ENCODE peak calls at places on chromosome 17, in four cellular contexts. One of them, this sample, is unnamed.

GRCh38 chr17:78127888-78128615 is 503 bp downstream of the TMC6 start:
- DNase-seq in activated B cell treated with CpG ODN at 0.5 μM for 24 hours: no peak
- DNase-seq in activated CD8-positive, alpha-beta memory T cell treated with anti-CD3 and anti-CD28 coated beads for 1 hour: no peak
- DNase-seq in left ventricle myocardium inferior: no peak
- DNase-seq in this sample: peak; percentile 79

GRCh38 chr17:38871247-38871991 is 1.6 kb downstream of the LASP1 start:
- DNase-seq in left ventricle myocardium inferior: peak; percentile 50
- DNase-seq in activated B cell treated with CpG ODN at 0.5 μM for 24 hours: no peak
- DNase-seq in activated CD8-positive, alpha-beta memory T cell treated with anti-CD3 and anti-CD28 coated beads for 1 hour: peak; percentile 38
- DNase-seq in this sample: peak; percentile 89

GRCh38 chr17:34195987-34196386 is 59.1 kb upstream of the CCL2 start:
- DNase-seq in left ventricle myocardium inferior: no peak
- DNase-seq in activated B cell treated with CpG ODN at 0.5 μM for 24 hours: no peak
- DNase-seq in activated CD8-positive, alpha-beta memory T cell treated with anti-CD3 and anti-CD28 coated beads for 1 hour: no peak
- DNase-seq in this sample: no peak

GRCh38 chr17:49861150-49861884 is 13.4 kb upstream of the TAC4 start:
- DNase-seq in activated CD8-positive, alpha-beta memory T cell treated with anti-CD3 and anti-CD28 coated beads for 1 hour: peak; percentile 23
- DNase-seq in activated B cell treated with CpG ODN at 0.5 μM for 24 hours: peak; percentile 40
- DNase-seq in left ventricle myocardium inferior: no peak
- DNase-seq in this sample: no peak

GRCh38 chr17:80423536-80424225 is 8.7 kb downstream of the ENDOV start:
- DNase-seq in activated B cell treated with CpG ODN at 0.5 μM for 24 hours: no peak
- DNase-seq in activated CD8-positive, alpha-beta memory T cell treated with anti-CD3 and anti-CD28 coated beads for 1 hour: no peak
- DNase-seq in left ventricle myocardium inferior: no peak
- DNase-seq in this sample: no peak

GRCh38 chr17:68600123-68600880 is 865 bp downstream of the FAM20A start:
- DNase-seq in activated CD8-positive, alpha-beta memory T cell treated with anti-CD3 and anti-CD28 coated beads for 1 hour: no peak
- DNase-seq in activated B cell treated with CpG ODN at 0.5 μM for 24 hours: no peak
- DNase-seq in left ventricle myocardium inferior: peak; percentile 56
- DNase-seq in this sample: peak; percentile 76

GRCh38 chr17:58250344-58251011 is 12.1 kb downstream of the LPO start:
- DNase-seq in activated B cell treated with CpG ODN at 0.5 μM for 24 hours: no peak
- DNase-seq in left ventricle myocardium inferior: no peak
- DNase-seq in activated CD8-positive, alpha-beta memory T cell treated with anti-CD3 and anti-CD28 coated beads for 1 hour: no peak
- DNase-seq in this sample: no peak

GRCh38 chr17:49365667-49366066 is 3.6 kb upstream of the ZNF652 start:
- DNase-seq in activated CD8-positive, alpha-beta memory T cell treated with anti-CD3 and anti-CD28 coated beads for 1 hour: no peak
- DNase-seq in activated B cell treated with CpG ODN at 0.5 μM for 24 hours: no peak
- DNase-seq in left ventricle myocardium inferior: no peak
- DNase-seq in this sample: no peak

GRCh38 chr17:54898576-54898975 is 2.1 kb upstream of the TOM1L1 start:
- DNase-seq in left ventricle myocardium inferior: no peak
- DNase-seq in activated CD8-positive, alpha-beta memory T cell treated with anti-CD3 and anti-CD28 coated beads for 1 hour: no peak
- DNase-seq in activated B cell treated with CpG ODN at 0.5 μM for 24 hours: no peak
- DNase-seq in this sample: no peak